ENCODE peak calls at places on chromosomes 6 and 20, in four cellular contexts. W is IMR-90, F is K562, A is A549. Y is an unnamed sample.
A peak's percentile ranks its signal among the peaks of the same experiment; 100 is the strongest.

GRCh38 chr6:15506066-15506465 is 156.8 kb downstream of the DTNBP1 start:
- DNase-seq in W (no peak), F (no peak), A (no peak), Y (no peak)

GRCh38 chr6:150720774-150721233 is 121.1 kb downstream of the PLEKHG1 start:
- DNase-seq in W (no peak), F (no peak), A (no peak), Y (no peak)

GRCh38 chr20:36936341-36936740 is 15.2 kb downstream of the SAMHD1 start:
- DNase-seq in W (no peak), F (no peak), A (no peak), Y (no peak)

GRCh38 chr6:80674669-80675068 is 568.2 kb downstream of the BCKDHB start:
- DNase-seq in W (no peak), F (no peak), A (no peak), Y (no peak)

GRCh38 chr6:157989541-157990289 is 8.1 kb downstream of the SYNJ2 start:
- DNase-seq in W (peak; percentile 65), F (peak; percentile 50), A (no peak), Y (no peak)

GRCh38 chr6:119233327-119233984 is 116.1 kb downstream of the MAN1A1 start:
- DNase-seq in W (no peak), F (no peak), A (no peak), Y (no peak)

GRCh38 chr6:8131265-8131897 is 29.0 kb upstream of the EEF1E1 start:
- DNase-seq in W (peak; percentile 70), F (peak; percentile 50), A (peak; percentile 28), Y (peak; percentile 77)

GRCh38 chr6:56938634-56939294 is 16.1 kb upstream of the BEND6 start:
- DNase-seq in W (peak; percentile 99), F (no peak), A (peak; percentile 72), Y (peak; percentile 13)

GRCh38 chr6:167993831-167994230 is 3.6 kb upstream of the KIF25 start:
- DNase-seq in W (no peak), F (no peak), A (no peak), Y (no peak)

GRCh38 chr20:57831992-57832585 is 122.3 kb upstream of the PMEPA1 start:
- DNase-seq in W (no peak), F (no peak), A (no peak), Y (no peak)

GRCh38 chr6:148973809-148974208 is 227.0 kb downstream of the UST start:
- DNase-seq in W (peak; percentile 66), F (no peak), A (peak; percentile 24), Y (no peak)

GRCh38 chr6:53492860-53493634 is 51.9 kb downstream of the GCLC start:
- DNase-seq in W (peak; percentile 73), F (peak; percentile 40), A (peak; percentile 40), Y (peak; percentile 59)

GRCh38 chr6:77474973-77475372 is 11.7 kb upstream of the HTR1B start:
- DNase-seq in W (no peak), F (no peak), A (no peak), Y (no peak)

GRCh38 chr6:112173401-112173800 is 81.0 kb downstream of the LAMA4 start:
- DNase-seq in W (peak; percentile 43), F (no peak), A (no peak), Y (no peak)

GRCh38 chr20:41344477-41344876 is 3.9 kb downstream of the LPIN3 start:
- DNase-seq in W (no peak), F (no peak), A (no peak), Y (no peak)

GRCh38 chr6:89375427-89375868 is 22.9 kb upstream of the UBE2J1 start:
- DNase-seq in W (no peak), F (no peak), A (no peak), Y (peak; percentile 80)

GRCh38 chr6:37049990-37050853 is 44.8 kb downstream of the FGD2 start:
- DNase-seq in W (no peak), F (peak; percentile 72), A (no peak), Y (no peak)

GRCh38 chr6:25995507-25995906 is 32.9 kb downstream of the TRIM38 start:
- DNase-seq in W (no peak), F (no peak), A (no peak), Y (no peak)

GRCh38 chr6:137799950-137800568 is 67.0 kb upstream of the TNFAIP3 start:
- DNase-seq in W (peak; percentile 67), F (peak; percentile 51), A (no peak), Y (peak; percentile 59)

GRCh38 chr6:15518057-15518456 is 144.8 kb downstream of the DTNBP1 start:
- DNase-seq in W (peak; percentile 21), F (no peak), A (no peak), Y (no peak)

GRCh38 chr6:47203266-47203967 is 106.3 kb downstream of the TNFRSF21 start:
- DNase-seq in W (peak; percentile 13), F (no peak), A (no peak), Y (no peak)

GRCh38 chr6:16334671-16335070 is 96.3 kb downstream of the GMPR start:
- DNase-seq in W (peak; percentile 94), F (no peak), A (peak; percentile 19), Y (no peak)

GRCh38 chr6:123089223-123089622 is 93.2 kb downstream of the CLVS2 start:
- DNase-seq in W (no peak), F (no peak), A (no peak), Y (no peak)

GRCh38 chr6:163743796-163744195 is 329.3 kb downstream of the QKI start:
- DNase-seq in W (no peak), F (no peak), A (no peak), Y (no peak)

GRCh38 chr6:163748036-163748435 is 333.5 kb downstream of the QKI start:
- DNase-seq in W (no peak), F (no peak), A (no peak), Y (no peak)

GRCh38 chr6:163744256-163744925 is 329.9 kb downstream of the QKI start:
- DNase-seq in W (no peak), F (no peak), A (no peak), Y (no peak)

GRCh38 chr6:163748886-163749285 is 334.4 kb downstream of the QKI start:
- DNase-seq in W (no peak), F (no peak), A (no peak), Y (no peak)

GRCh38 chr6:163745566-163746400 is 331.3 kb downstream of the QKI start:
- DNase-seq in W (peak; percentile 92), F (peak; percentile 35), A (peak; percentile 15), Y (peak; percentile 56)
- TF ChIP-seq MAZ in W (no peak), F (no peak), A (no peak), Y (no peak)

GRCh38 chr6:108502826-108503225 is 57.9 kb upstream of the FOXO3 start:
- DNase-seq in W (no peak), F (no peak), A (no peak), Y (no peak)

GRCh38 chr6:108494434-108494833 is 66.3 kb upstream of the FOXO3 start:
- DNase-seq in W (no peak), F (no peak), A (no peak), Y (no peak)

GRCh38 chr6:108492131-108492766 is 68.5 kb upstream of the FOXO3 start:
- DNase-seq in W (peak; percentile 54), F (no peak), A (peak; percentile 6), Y (peak; percentile 25)

GRCh38 chr6:108501559-108501958 is 59.2 kb upstream of the FOXO3 start:
- DNase-seq in W (peak; percentile 47), F (no peak), A (no peak), Y (no peak)

DNA sequence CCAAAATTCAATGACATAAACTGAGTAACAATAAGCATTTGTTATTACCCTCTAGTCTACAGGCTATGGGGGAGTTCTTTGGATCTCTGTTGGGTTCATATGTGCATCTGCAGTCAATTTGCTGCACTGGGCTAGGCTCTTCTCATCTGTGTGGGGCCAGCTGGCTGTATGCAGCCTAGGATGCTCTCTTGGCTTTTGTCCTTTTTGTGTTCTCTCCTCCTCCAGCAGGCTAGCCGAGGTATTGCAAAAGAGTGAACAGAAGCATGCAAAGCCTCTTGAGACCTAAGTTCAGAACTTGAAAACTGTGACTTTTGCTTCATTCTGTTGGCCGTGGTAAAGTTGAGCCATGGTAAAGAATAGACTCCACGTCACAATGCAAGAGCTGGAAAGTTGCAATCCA is 62.8 kb upstream of the FOXO3 start:
- DNase-seq in W (peak; percentile 35), F (no peak), A (peak; percentile 4), Y (peak; percentile 45)
- TF ChIP-seq MAZ in W (no peak), F (no peak), A (no peak), Y (no peak)

GRCh38 chr6:67047996-67048395 is 1341.0 kb upstream of the EYS start:
- DNase-seq in W (no peak), F (no peak), A (no peak), Y (no peak)
- TF ChIP-seq MAZ in W (no peak), F (no peak), A (no peak), Y (no peak)

DNA sequence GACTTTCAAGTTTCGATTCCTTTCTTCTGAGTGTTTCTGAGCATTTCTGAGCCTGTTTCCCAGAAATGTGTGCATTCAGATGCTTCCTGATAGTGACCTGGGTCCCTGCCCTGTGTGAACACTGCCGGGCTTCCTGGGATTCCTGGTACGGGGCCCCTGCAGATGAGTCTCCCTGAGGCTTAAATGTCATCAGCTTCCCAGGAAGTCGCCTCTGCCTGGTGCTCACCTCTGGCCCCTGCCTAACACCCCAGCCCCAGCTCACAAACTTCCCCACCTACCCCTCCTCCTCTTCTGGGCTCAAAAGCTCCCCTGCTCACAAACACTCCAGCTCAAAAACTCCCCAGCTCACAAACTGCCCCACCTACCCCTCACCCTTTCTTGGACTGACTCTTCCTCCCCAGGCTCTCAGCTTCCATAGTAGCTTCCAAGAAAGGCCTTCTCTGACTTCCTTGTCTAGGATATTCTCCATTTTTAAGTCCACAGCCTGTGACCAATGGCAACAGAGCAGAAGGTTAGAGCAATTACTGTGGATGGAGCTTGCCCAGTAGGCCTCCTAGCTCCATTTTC is 42.0 kb downstream of the TGM2 start:
- DNase-seq in W (peak; percentile 78), F (peak; percentile 44), A (no peak), Y (peak; percentile 78)
- TF ChIP-seq MAZ in W (no peak), F (no peak), A (no peak), Y (no peak)

GRCh38 chr6:45514454-45514853 is 136.7 kb upstream of the SUPT3H start:
- DNase-seq in W (peak; percentile 25), F (no peak), A (no peak), Y (no peak)
- TF ChIP-seq MAZ in W (no peak), F (no peak), A (no peak), Y (no peak)

GRCh38 chr6:43269273-43270007 is 26.2 kb downstream of the TTBK1 start:
- DNase-seq in W (no peak), F (peak; percentile 91), A (no peak), Y (no peak)
- TF ChIP-seq MAZ in W (no peak), F (no peak), A (no peak), Y (no peak)

GRCh38 chr6:93749191-93749590 is 329.8 kb upstream of the EPHA7 start:
- DNase-seq in W (no peak), F (no peak), A (no peak), Y (no peak)

GRCh38 chr6:93746892-93747291 is 327.5 kb upstream of the EPHA7 start:
- DNase-seq in W (no peak), F (no peak), A (no peak), Y (no peak)

GRCh38 chr6:93751969-93752368 is 332.6 kb upstream of the EPHA7 start:
- DNase-seq in W (no peak), F (no peak), A (no peak), Y (no peak)
- TF ChIP-seq MAZ in W (no peak), F (no peak), A (no peak), Y (no peak)

GRCh38 chr20:63546686-63547483 is 664 bp downstream of the SRMS start:
- DNase-seq in W (no peak), F (no peak), A (no peak), Y (no peak)

GRCh38 chr20:63544241-63544957 is 3.1 kb downstream of the SRMS start:
- DNase-seq in W (no peak), F (no peak), A (no peak), Y (peak; percentile 39)

GRCh38 chr20:63544958-63545516 is 2.5 kb downstream of the SRMS start:
- DNase-seq in W (no peak), F (no peak), A (peak; percentile 75), Y (no peak)

GRCh38 chr20:63546256-63546655 is 1.3 kb downstream of the SRMS start:
- DNase-seq in W (no peak), F (no peak), A (no peak), Y (no peak)

GRCh38 chr20:63545814-63546213 is 1.7 kb downstream of the SRMS start:
- DNase-seq in W (no peak), F (no peak), A (no peak), Y (no peak)
- TF ChIP-seq MAZ in W (no peak), F (no peak), A (no peak), Y (no peak)

Y was measured in HepG2.